ENCODE peak calls at places on chromosomes 7 and 10, in seven cellular contexts. One of them, this sample, is unnamed.
A peak's percentile ranks its signal among the peaks of the same experiment; 100 is the strongest.

GRCh38 chr7:93945756-93946540 is 24.4 kb downstream of the GNG11 start:
- DNase-seq in A673: no peak
- DNase-seq in lung: no peak
- DNase-seq in psoas muscle: no peak
- DNase-seq in BJ: no peak
- DNase-seq in IMR-90: no peak
- DNase-seq in fibroblast of pulmonary artery: no peak
- DNase-seq in this sample: no peak

GRCh38 chr10:53939654-53940053 is 861.4 kb downstream of the PCDH15 start:
- DNase-seq in A673: no peak
- DNase-seq in IMR-90: no peak
- DNase-seq in fibroblast of pulmonary artery: no peak
- DNase-seq in psoas muscle: no peak
- DNase-seq in lung: no peak
- DNase-seq in BJ: no peak
- DNase-seq in this sample: no peak

GRCh38 chr10:31207636-31208035 is 111.4 kb upstream of the ZEB1 start:
- DNase-seq in psoas muscle: no peak
- DNase-seq in IMR-90: peak; percentile 31
- DNase-seq in BJ: no peak
- DNase-seq in fibroblast of pulmonary artery: no peak
- DNase-seq in lung: no peak
- DNase-seq in A673: no peak
- DNase-seq in this sample: no peak

GRCh38 chr7:113805976-113806375 is 112.8 kb downstream of the PPP1R3A start:
- DNase-seq in A673: no peak
- DNase-seq in fibroblast of pulmonary artery: no peak
- DNase-seq in BJ: no peak
- DNase-seq in IMR-90: peak; percentile 20
- DNase-seq in lung: no peak
- DNase-seq in psoas muscle: no peak
- DNase-seq in this sample: no peak

GRCh38 chr7:100888529-100888987 is 957 bp downstream of the UFSP1 start:
- DNase-seq in psoas muscle: no peak
- DNase-seq in fibroblast of pulmonary artery: no peak
- DNase-seq in lung: no peak
- DNase-seq in A673: peak; percentile 24
- DNase-seq in BJ: no peak
- DNase-seq in IMR-90: no peak
- DNase-seq in this sample: no peak

GRCh38 chr7:75056476-75056875 is 17.1 kb downstream of the RCC1L start:
- DNase-seq in fibroblast of pulmonary artery: peak; percentile 70
- DNase-seq in IMR-90: peak; percentile 83
- DNase-seq in BJ: peak; percentile 40
- DNase-seq in lung: no peak
- DNase-seq in A673: no peak
- DNase-seq in psoas muscle: no peak
- DNase-seq in this sample: peak; percentile 73

GRCh38 chr7:66321283-66321682 is 116.1 kb downstream of the TPST1 start:
- DNase-seq in A673: no peak
- DNase-seq in BJ: no peak
- DNase-seq in lung: no peak
- DNase-seq in IMR-90: no peak
- DNase-seq in fibroblast of pulmonary artery: no peak
- DNase-seq in psoas muscle: no peak
- DNase-seq in this sample: no peak

GRCh38 chr7:108278776-108279175 is 148.6 kb upstream of the LAMB4 start:
- DNase-seq in BJ: no peak
- DNase-seq in IMR-90: no peak
- DNase-seq in lung: no peak
- DNase-seq in psoas muscle: no peak
- DNase-seq in A673: no peak
- DNase-seq in fibroblast of pulmonary artery: no peak
- DNase-seq in this sample: no peak

GRCh38 chr7:139734395-139734794 is 43.4 kb downstream of the HIPK2 start:
- DNase-seq in psoas muscle: peak; percentile 70
- DNase-seq in lung: no peak
- DNase-seq in fibroblast of pulmonary artery: peak; percentile 99
- DNase-seq in A673: peak; percentile 45
- DNase-seq in IMR-90: peak; percentile 96
- DNase-seq in BJ: no peak
- DNase-seq in this sample: peak; percentile 99

GRCh38 chr7:74226633-74227032 is 16.8 kb downstream of the LAT2 start:
- DNase-seq in A673: no peak
- DNase-seq in psoas muscle: no peak
- DNase-seq in IMR-90: no peak
- DNase-seq in lung: peak; percentile 45
- DNase-seq in BJ: no peak
- DNase-seq in fibroblast of pulmonary artery: no peak
- DNase-seq in this sample: no peak

GRCh38 chr10:30433779-30434272 is at the start of gene MAP3K8:
- DNase-seq in IMR-90: peak; percentile 86
- DNase-seq in BJ: peak; percentile 57
- DNase-seq in fibroblast of pulmonary artery: peak; percentile 91
- DNase-seq in lung: peak; percentile 93
- DNase-seq in A673: peak; percentile 90
- DNase-seq in psoas muscle: peak; percentile 93
- DNase-seq in this sample: peak; percentile 87

GRCh38 chr10:114987995-114988394 is 50.0 kb downstream of the TRUB1 start:
- DNase-seq in lung: no peak
- DNase-seq in BJ: peak; percentile 27
- DNase-seq in IMR-90: peak; percentile 92
- DNase-seq in psoas muscle: no peak
- DNase-seq in fibroblast of pulmonary artery: peak; percentile 48
- DNase-seq in A673: no peak
- DNase-seq in this sample: peak; percentile 87

GRCh38 chr7:132049462-132050304 is 493.3 kb upstream of the PODXL start:
- DNase-seq in lung: peak; percentile 29
- DNase-seq in BJ: no peak
- DNase-seq in A673: peak; percentile 54
- DNase-seq in fibroblast of pulmonary artery: peak; percentile 41
- DNase-seq in psoas muscle: no peak
- DNase-seq in IMR-90: peak; percentile 17
- DNase-seq in this sample: peak; percentile 56

GRCh38 chr10:77428776-77429395 is 208.7 kb downstream of the KCNMA1 start:
- DNase-seq in psoas muscle: peak; percentile 78
- DNase-seq in BJ: no peak
- DNase-seq in A673: peak; percentile 28
- DNase-seq in IMR-90: peak; percentile 82
- DNase-seq in lung: peak; percentile 58
- DNase-seq in fibroblast of pulmonary artery: peak; percentile 61
- DNase-seq in this sample: peak; percentile 86

GRCh38 chr10:25017247-25017590 is 807 bp downstream of the THNSL1 start:
- DNase-seq in A673: no peak
- DNase-seq in IMR-90: peak; percentile 13
- DNase-seq in psoas muscle: no peak
- DNase-seq in fibroblast of pulmonary artery: no peak
- DNase-seq in BJ: no peak
- DNase-seq in lung: no peak
- DNase-seq in this sample: peak; percentile 32

GRCh38 chr10:13615650-13616049 is 28.9 kb downstream of the PRPF18 start:
- DNase-seq in IMR-90: no peak
- DNase-seq in psoas muscle: no peak
- DNase-seq in fibroblast of pulmonary artery: no peak
- DNase-seq in BJ: no peak
- DNase-seq in lung: no peak
- DNase-seq in A673: peak; percentile 26
- DNase-seq in this sample: no peak

GRCh38 chr10:13614530-13615332 is 28.0 kb downstream of the PRPF18 start:
- DNase-seq in IMR-90: peak; percentile 78
- DNase-seq in A673: peak; percentile 81
- DNase-seq in BJ: peak; percentile 69
- DNase-seq in psoas muscle: no peak
- DNase-seq in fibroblast of pulmonary artery: peak; percentile 44
- DNase-seq in lung: no peak
- DNase-seq in this sample: peak; percentile 37

GRCh38 chr10:13612654-13613373 is 26.0 kb downstream of the PRPF18 start:
- DNase-seq in fibroblast of pulmonary artery: no peak
- DNase-seq in BJ: no peak
- DNase-seq in psoas muscle: no peak
- DNase-seq in IMR-90: no peak
- DNase-seq in A673: no peak
- DNase-seq in lung: no peak
- DNase-seq in this sample: no peak

GRCh38 chr10:13617146-13617545 is 30.4 kb downstream of the PRPF18 start:
- DNase-seq in IMR-90: peak; percentile 49
- DNase-seq in BJ: no peak
- DNase-seq in fibroblast of pulmonary artery: no peak
- DNase-seq in A673: peak; percentile 59
- DNase-seq in lung: no peak
- DNase-seq in psoas muscle: no peak
- DNase-seq in this sample: no peak

GRCh38 chr10:13613519-13613918 is 26.8 kb downstream of the PRPF18 start:
- DNase-seq in IMR-90: peak; percentile 68
- DNase-seq in fibroblast of pulmonary artery: peak; percentile 74
- DNase-seq in lung: no peak
- DNase-seq in psoas muscle: no peak
- DNase-seq in A673: peak; percentile 63
- DNase-seq in BJ: no peak
- DNase-seq in this sample: peak; percentile 79
- TF ChIP-seq CTCF in IMR-90: peak; percentile 63
- TF ChIP-seq CTCF in fibroblast of pulmonary artery: peak; percentile 50
- TF ChIP-seq CTCF in lung: no peak
- TF ChIP-seq CTCF in psoas muscle: peak; percentile 52
- TF ChIP-seq CTCF in A673: peak; percentile 56
- TF ChIP-seq CTCF in BJ: peak; percentile 52
- TF ChIP-seq CTCF in this sample: peak; percentile 65

GRCh38 chr7:5303885-5304505 is 21.3 kb downstream of the SLC29A4 start:
- DNase-seq in lung: no peak
- DNase-seq in A673: no peak
- DNase-seq in BJ: no peak
- DNase-seq in fibroblast of pulmonary artery: no peak
- DNase-seq in IMR-90: no peak
- DNase-seq in psoas muscle: no peak
- DNase-seq in this sample: no peak

GRCh38 chr7:5300366-5300765 is 17.6 kb downstream of the SLC29A4 start:
- DNase-seq in lung: no peak
- DNase-seq in psoas muscle: no peak
- DNase-seq in BJ: no peak
- DNase-seq in IMR-90: no peak
- DNase-seq in A673: no peak
- DNase-seq in fibroblast of pulmonary artery: no peak
- DNase-seq in this sample: no peak

GRCh38 chr7:5296627-5297226 is 14.0 kb downstream of the SLC29A4 start:
- DNase-seq in fibroblast of pulmonary artery: no peak
- DNase-seq in A673: peak; percentile 58
- DNase-seq in lung: no peak
- DNase-seq in psoas muscle: no peak
- DNase-seq in IMR-90: no peak
- DNase-seq in BJ: no peak
- DNase-seq in this sample: peak; percentile 5

GRCh38 chr7:5303061-5303460 is 20.3 kb downstream of the SLC29A4 start:
- DNase-seq in psoas muscle: no peak
- DNase-seq in IMR-90: no peak
- DNase-seq in A673: no peak
- DNase-seq in lung: no peak
- DNase-seq in fibroblast of pulmonary artery: no peak
- DNase-seq in BJ: no peak
- DNase-seq in this sample: no peak

GRCh38 chr7:5302577-5302976 is 19.8 kb downstream of the SLC29A4 start:
- DNase-seq in A673: no peak
- DNase-seq in fibroblast of pulmonary artery: no peak
- DNase-seq in IMR-90: no peak
- DNase-seq in BJ: no peak
- DNase-seq in psoas muscle: no peak
- DNase-seq in lung: no peak
- DNase-seq in this sample: no peak
- TF ChIP-seq CTCF in A673: no peak
- TF ChIP-seq CTCF in fibroblast of pulmonary artery: no peak
- TF ChIP-seq CTCF in IMR-90: no peak
- TF ChIP-seq CTCF in BJ: no peak
- TF ChIP-seq CTCF in psoas muscle: no peak
- TF ChIP-seq CTCF in lung: no peak
- TF ChIP-seq CTCF in this sample: no peak

GRCh38 chr10:129851941-129852650 is 112.0 kb downstream of the EBF3 start:
- DNase-seq in BJ: no peak
- DNase-seq in A673: peak; percentile 54
- DNase-seq in fibroblast of pulmonary artery: no peak
- DNase-seq in IMR-90: no peak
- DNase-seq in lung: no peak
- DNase-seq in psoas muscle: no peak
- DNase-seq in this sample: no peak

GRCh38 chr10:129854181-129854580 is 109.9 kb downstream of the EBF3 start:
- DNase-seq in A673: no peak
- DNase-seq in lung: no peak
- DNase-seq in IMR-90: no peak
- DNase-seq in psoas muscle: no peak
- DNase-seq in BJ: no peak
- DNase-seq in fibroblast of pulmonary artery: no peak
- DNase-seq in this sample: no peak

GRCh38 chr10:129854796-129855705 is 109.0 kb downstream of the EBF3 start:
- DNase-seq in lung: no peak
- DNase-seq in fibroblast of pulmonary artery: no peak
- DNase-seq in psoas muscle: no peak
- DNase-seq in A673: no peak
- DNase-seq in IMR-90: no peak
- DNase-seq in BJ: no peak
- DNase-seq in this sample: no peak

GRCh38 chr10:129852829-129853228 is 111.2 kb downstream of the EBF3 start:
- DNase-seq in psoas muscle: no peak
- DNase-seq in IMR-90: no peak
- DNase-seq in BJ: no peak
- DNase-seq in fibroblast of pulmonary artery: no peak
- DNase-seq in lung: no peak
- DNase-seq in A673: no peak
- DNase-seq in this sample: no peak

DNA sequence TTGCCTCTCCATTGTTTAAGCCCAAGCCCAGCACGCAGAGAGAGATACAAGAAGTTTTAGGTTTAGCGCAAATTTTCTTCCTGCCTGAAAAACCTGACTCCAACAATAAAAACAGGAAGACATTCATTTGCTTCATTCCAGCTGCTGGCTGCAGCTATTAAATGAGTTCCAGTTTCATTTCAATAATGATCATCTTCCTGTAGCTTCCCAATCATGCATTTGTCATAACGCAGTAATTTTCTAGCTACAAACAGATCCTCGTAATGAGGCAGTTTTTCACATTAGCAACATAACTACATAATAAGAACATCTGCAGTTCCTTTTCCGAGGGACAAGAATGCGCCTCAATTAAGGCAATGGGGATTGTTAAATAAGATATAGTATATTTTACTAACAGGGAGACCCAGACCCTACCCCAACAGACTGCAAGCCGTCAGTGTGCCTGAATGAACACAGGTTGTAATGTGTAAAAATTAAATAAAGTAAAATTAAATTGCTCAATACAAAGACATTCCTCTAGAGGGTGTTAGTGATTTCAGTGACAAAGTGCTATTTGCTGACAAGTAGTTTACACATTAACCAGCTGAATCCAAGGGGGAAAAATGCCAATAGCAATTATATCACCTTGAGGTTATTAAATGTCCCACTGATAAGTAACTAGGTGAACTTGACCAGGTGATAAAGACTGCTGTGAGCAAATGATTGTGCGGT is 110.7 kb downstream of the EBF3 start:
- DNase-seq in BJ: no peak
- DNase-seq in A673: peak; percentile 75
- DNase-seq in fibroblast of pulmonary artery: peak; percentile 42
- DNase-seq in lung: no peak
- DNase-seq in IMR-90: peak; percentile 1
- DNase-seq in psoas muscle: no peak
- DNase-seq in this sample: peak; percentile 39
- TF ChIP-seq CTCF in BJ: peak; percentile 22
- TF ChIP-seq CTCF in A673: peak; percentile 63
- TF ChIP-seq CTCF in fibroblast of pulmonary artery: peak; percentile 37
- TF ChIP-seq CTCF in lung: no peak
- TF ChIP-seq CTCF in IMR-90: peak; percentile 26
- TF ChIP-seq CTCF in psoas muscle: peak; percentile 21
- TF ChIP-seq CTCF in this sample: peak; percentile 42

GRCh38 chr7:34900891-34901493 is 136.3 kb downstream of the DPY19L1 start:
- DNase-seq in IMR-90: no peak
- DNase-seq in fibroblast of pulmonary artery: peak; percentile 13
- DNase-seq in A673: peak; percentile 41
- DNase-seq in BJ: no peak
- DNase-seq in lung: no peak
- DNase-seq in psoas muscle: no peak
- DNase-seq in this sample: peak; percentile 10
- TF ChIP-seq CTCF in IMR-90: no peak
- TF ChIP-seq CTCF in fibroblast of pulmonary artery: peak; percentile 30
- TF ChIP-seq CTCF in A673: peak; percentile 54
- TF ChIP-seq CTCF in BJ: no peak
- TF ChIP-seq CTCF in lung: no peak
- TF ChIP-seq CTCF in psoas muscle: no peak
- TF ChIP-seq CTCF in this sample: peak; percentile 27

This sample was measured in choroid plexus epithelial cell.